ENCODE peak calls at places on chromosome 3, in four cellular contexts. G is breast epithelium; J is CD8-positive, alpha-beta memory T cell; L is endodermal cell. E is an unnamed sample.

GRCh38 chr3:153977148-153977547 is 144.0 kb upstream of the ARHGEF26 start:
- DNase-seq in G (no peak), J (no peak), L (no peak), E (no peak)

GRCh38 chr3:77329161-77329560 is 289.3 kb downstream of the ROBO2 start:
- DNase-seq in J (no peak), L (no peak), G (no peak), E (no peak)

GRCh38 chr3:193831495-193832455 is 238.8 kb downstream of the OPA1 start:
- DNase-seq in L (peak; percentile 24), J (no peak), G (no peak), E (no peak)

GRCh38 chr3:195596648-195597628 is 13.2 kb upstream of the APOD start:
- DNase-seq in J (no peak), L (no peak), G (no peak), E (no peak)

GRCh38 chr3:39665441-39665840 is 144.0 kb upstream of the MYRIP start:
- DNase-seq in L (no peak), G (no peak), J (no peak), E (no peak)

GRCh38 chr3:46553154-46553553 is 12.9 kb downstream of the LRRC2 start:
- DNase-seq in G (no peak), J (no peak), L (no peak), E (no peak)

GRCh38 chr3:150545419-150546225 is 674 bp downstream of the SERP1 start:
- DNase-seq in J (no peak), G (no peak), L (no peak), E (no peak)

GRCh38 chr3:128875556-128876120 is 3.8 kb upstream of the ACAD9 start:
- DNase-seq in J (peak; percentile 69), G (no peak), L (peak; percentile 91), E (no peak)

GRCh38 chr3:129245141-129245540 is 4.3 kb upstream of the COPG1 start:
- DNase-seq in G (no peak), L (no peak), J (no peak), E (no peak)

GRCh38 chr3:170999737-171000242 is 26.7 kb downstream of the SLC2A2 start:
- DNase-seq in G (no peak), L (no peak), J (no peak), E (no peak)

GRCh38 chr3:30075514-30075913 is 530.9 kb upstream of the TGFBR2 start:
- DNase-seq in J (no peak), G (no peak), L (no peak), E (no peak)

GRCh38 chr3:76624128-76624527 is 415.8 kb upstream of the ROBO2 start:
- DNase-seq in L (no peak), J (no peak), G (no peak), E (no peak)

GRCh38 chr3:177437513-177438337 is 240.4 kb upstream of the TBL1XR1 start:
- DNase-seq in L (no peak), G (no peak), J (no peak), E (no peak)

GRCh38 chr3:159178209-159178897 is 376.5 kb downstream of the MFSD1 start:
- DNase-seq in J (no peak), L (no peak), G (no peak), E (no peak)

GRCh38 chr3:170257145-170257544 is 34.9 kb downstream of the PRKCI start:
- DNase-seq in G (no peak), J (no peak), L (no peak), E (no peak)

GRCh38 chr3:100042577-100042981 is 71.7 kb downstream of the FILIP1L start:
- DNase-seq in L (no peak), G (no peak), J (no peak), E (no peak)

GRCh38 chr3:69282191-69282590 is 103.7 kb downstream of the FRMD4B start:
- DNase-seq in G (no peak), J (no peak), L (no peak), E (no peak)

GRCh38 chr3:46670000-46670890 is 23.2 kb downstream of the ALS2CL start:
- DNase-seq in G (peak; percentile 7), L (peak; percentile 33), J (no peak), E (no peak)

GRCh38 chr3:175646865-175647264 is 787.7 kb downstream of the NAALADL2 start:
- DNase-seq in G (no peak), J (no peak), L (no peak), E (no peak)

GRCh38 chr3:149401215-149401925 is 23.9 kb upstream of the TM4SF1 start:
- DNase-seq in J (no peak), G (no peak), L (no peak), E (no peak)

GRCh38 chr3:184016820-184017671 is 638 bp downstream of the ABCC5 start:
- DNase-seq in L (peak; percentile 86), J (no peak), G (no peak), E (peak; percentile 30)

GRCh38 chr3:59692117-59692516 is 642.3 kb upstream of the CFAP20DC start:
- DNase-seq in L (no peak), J (no peak), G (no peak), E (no peak)

GRCh38 chr3:124650798-124651197 is 79.5 kb upstream of the UMPS start:
- DNase-seq in L (no peak), G (no peak), J (no peak), E (no peak)

GRCh38 chr3:72891053-72891855 is 3.4 kb downstream of the GXYLT2 start:
- DNase-seq in J (no peak), G (no peak), L (no peak), E (no peak)

GRCh38 chr3:171415070-171415469 is 45.1 kb downstream of the TNIK start:
- DNase-seq in G (no peak), L (no peak), J (no peak), E (no peak)

GRCh38 chr3:123154346-123154985 is 47.3 kb upstream of the SEC22A start:
- DNase-seq in J (no peak), G (no peak), L (peak; percentile 16), E (no peak)

GRCh38 chr3:111333642-111334041 is 208.4 kb upstream of the CD96 start:
- DNase-seq in J (no peak), G (no peak), L (no peak), E (no peak)

GRCh38 chr3:64321747-64322146 is 96.5 kb upstream of the PRICKLE2 start:
- DNase-seq in G (no peak), J (no peak), L (peak; percentile 67), E (no peak)

GRCh38 chr3:188954590-188955208 is 217.1 kb upstream of the TPRG1 start:
- DNase-seq in G (peak; percentile 82), L (peak; percentile 94), J (peak; percentile 54), E (peak; percentile 43)

GRCh38 chr3:45225465-45226205 is 452 bp downstream of the TMEM158 start:
- DNase-seq in G (no peak), J (peak; percentile 36), L (peak; percentile 78), E (no peak)

GRCh38 chr3:71908001-71908400 is 123.1 kb upstream of the PROK2 start:
- DNase-seq in G (no peak), L (no peak), J (no peak), E (no peak)

GRCh38 chr3:143090486-143090885 is 29.1 kb upstream of the CHST2 start:
- DNase-seq in J (no peak), L (peak; percentile 63), G (no peak), E (no peak)

GRCh38 chr3:32646761-32647160 is 38.2 kb upstream of the CNOT10 start:
- DNase-seq in G (no peak), L (no peak), J (no peak), E (no peak)

GRCh38 chr3:64187065-64187959 is 38.0 kb downstream of the PRICKLE2 start:
- DNase-seq in J (no peak), L (no peak), G (no peak), E (no peak)

GRCh38 chr3:133915685-133916639 is 20.3 kb upstream of the RAB6B start:
- DNase-seq in J (no peak), L (peak; percentile 41), G (no peak), E (no peak)

GRCh38 chr3:73324203-73325155 is 263.0 kb downstream of the EBLN2 start:
- DNase-seq in J (no peak), G (no peak), L (no peak), E (no peak)

GRCh38 chr3:37907906-37908305 is 46.2 kb downstream of the CTDSPL start:
- DNase-seq in L (no peak), J (no peak), G (no peak), E (no peak)

GRCh38 chr3:7307410-7307809 is 446.5 kb downstream of the GRM7 start:
- DNase-seq in G (no peak), L (no peak), J (no peak), E (no peak)

GRCh38 chr3:7309707-7310106 is 448.8 kb downstream of the GRM7 start:
- DNase-seq in L (no peak), G (no peak), J (no peak), E (no peak)

GRCh38 chr3:7305561-7305960 is 444.6 kb downstream of the GRM7 start:
- DNase-seq in L (no peak), J (no peak), G (no peak), E (no peak)

GRCh38 chr3:7306900-7307299 is 446.0 kb downstream of the GRM7 start:
- DNase-seq in J (no peak), L (no peak), G (no peak), E (no peak)
- H3K4me1 ChIP-seq in J (no peaks in the 10 kb centered on the region), L (no peaks in the 10 kb centered on the region), G (no peaks in the 10 kb centered on the region), E (no peaks in the 10 kb centered on the region)

GRCh38 chr3:146165370-146165769 is 4.4 kb upstream of the PLOD2 start:
- DNase-seq in L (no peak), G (no peak), J (no peak), E (no peak)

GRCh38 chr3:146164951-146165350 is 4.0 kb upstream of the PLOD2 start:
- DNase-seq in G (no peak), L (no peak), J (no peak), E (no peak)

GRCh38 chr3:146164506-146164905 is 3.5 kb upstream of the PLOD2 start:
- DNase-seq in G (no peak), L (no peak), J (no peak), E (no peak)

GRCh38 chr3:146165844-146166243 is 4.9 kb upstream of the PLOD2 start:
- DNase-seq in L (no peak), G (no peak), J (no peak), E (no peak)

GRCh38 chr3:146166450-146167222 is 5.7 kb upstream of the PLOD2 start:
- DNase-seq in J (no peak), G (no peak), L (no peak), E (no peak)
- H3K4me1 ChIP-seq in J (no peaks in the 10 kb centered on the region), G (peaks cover 9% of the 10 kb centered on the region), L (no peaks in the 10 kb centered on the region), E (no peaks in the 10 kb centered on the region)

DNA sequence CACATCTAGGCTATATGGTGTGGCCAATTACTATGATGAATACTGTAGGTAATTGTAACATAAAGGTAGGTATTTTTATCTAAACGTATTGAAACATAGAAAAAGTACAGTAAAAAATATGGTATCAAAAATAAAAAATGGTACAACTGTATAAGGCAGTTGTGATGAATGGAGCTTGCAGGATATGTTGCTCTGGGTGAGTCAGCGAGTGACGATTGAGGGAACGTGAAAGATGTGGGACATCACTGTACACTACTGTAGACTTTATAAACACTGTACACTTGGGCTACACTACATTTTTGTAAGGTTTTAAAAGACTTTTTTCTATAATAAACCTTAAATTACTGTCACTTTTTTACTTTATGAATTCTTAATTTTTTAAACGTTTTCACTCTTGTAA is 10.3 kb downstream of the CTNNB1 start:
- DNase-seq in J (no peak), L (no peak), G (no peak), E (no peak)
- H3K4me1 ChIP-seq in J (peaks cover 80% of the 10 kb centered on the region), L (peaks cover 8% of the 10 kb centered on the region), G (peaks cover 36% of the 10 kb centered on the region), E (peaks cover 11% of the 10 kb centered on the region)

GRCh38 chr3:56782900-56783299 is 18.8 kb downstream of the ARHGEF3 start:
- DNase-seq in J (no peak), L (no peak), G (no peak), E (no peak)
- H3K4me1 ChIP-seq in J (peaks cover 99% of the 10 kb centered on the region), L (peaks cover 39% of the 10 kb centered on the region), G (peaks cover 9% of the 10 kb centered on the region), E (peaks cover 90% of the 10 kb centered on the region)

GRCh38 chr3:4583441-4583840 is 90.3 kb downstream of the ITPR1 start:
- DNase-seq in L (no peak), G (no peak), J (no peak), E (no peak)
- H3K4me1 ChIP-seq in L (peaks cover 3% of the 10 kb centered on the region), G (no peaks in the 10 kb centered on the region), J (peaks cover 35% of the 10 kb centered on the region), E (no peaks in the 10 kb centered on the region)